ENCODE peak calls at places on chromosomes 11 and 22, in eight cellular contexts. One of them, this sample, is unnamed.

GRCh38 chr11:62251698-62252097 is 9.7 kb downstream of the SCGB1D2 start:
- DNase-seq in nephron progenitor cell: no peak
- DNase-seq in CD8-positive, alpha-beta T cell: no peak
- DNase-seq in heart right ventricle: no peak
- DNase-seq in bronchial epithelial cell: no peak
- DNase-seq in GM20000: no peak
- DNase-seq in ascending aorta: no peak
- DNase-seq in left lung: no peak
- DNase-seq in this sample: no peak

GRCh38 chr22:20268350-20269012 is 363 bp upstream of the RTN4R start:
- DNase-seq in nephron progenitor cell: peak
- DNase-seq in CD8-positive, alpha-beta T cell: peak
- DNase-seq in heart right ventricle: peak
- DNase-seq in bronchial epithelial cell: peak
- DNase-seq in GM20000: peak
- DNase-seq in ascending aorta: peak
- DNase-seq in left lung: peak
- DNase-seq in this sample: no peak

GRCh38 chr11:106021181-106021966 is 666 bp downstream of the MSANTD4 start:
- DNase-seq in nephron progenitor cell: no peak
- DNase-seq in CD8-positive, alpha-beta T cell: no peak
- DNase-seq in heart right ventricle: no peak
- DNase-seq in bronchial epithelial cell: peak
- DNase-seq in GM20000: no peak
- DNase-seq in ascending aorta: no peak
- DNase-seq in left lung: no peak
- DNase-seq in this sample: no peak

GRCh38 chr11:75342966-75343870 is 8.2 kb downstream of the ARRB1 start:
- DNase-seq in nephron progenitor cell: no peak
- DNase-seq in CD8-positive, alpha-beta T cell: no peak
- DNase-seq in heart right ventricle: no peak
- DNase-seq in bronchial epithelial cell: peak
- DNase-seq in GM20000: no peak
- DNase-seq in ascending aorta: no peak
- DNase-seq in left lung: no peak
- DNase-seq in this sample: no peak

GRCh38 chr22:28911777-28912669 is 28.7 kb downstream of the ZNRF3 start:
- DNase-seq in nephron progenitor cell: no peak
- DNase-seq in CD8-positive, alpha-beta T cell: no peak
- DNase-seq in heart right ventricle: no peak
- DNase-seq in bronchial epithelial cell: no peak
- DNase-seq in GM20000: no peak
- DNase-seq in ascending aorta: no peak
- DNase-seq in left lung: no peak
- DNase-seq in this sample: no peak

GRCh38 chr11:133906241-133906640 is 50.5 kb downstream of the IGSF9B start:
- DNase-seq in nephron progenitor cell: no peak
- DNase-seq in CD8-positive, alpha-beta T cell: no peak
- DNase-seq in heart right ventricle: no peak
- DNase-seq in bronchial epithelial cell: no peak
- DNase-seq in GM20000: no peak
- DNase-seq in ascending aorta: no peak
- DNase-seq in left lung: no peak
- DNase-seq in this sample: no peak

GRCh38 chr11:34189191-34189590 is 83.8 kb downstream of the NAT10 start:
- DNase-seq in nephron progenitor cell: no peak
- DNase-seq in CD8-positive, alpha-beta T cell: no peak
- DNase-seq in heart right ventricle: no peak
- DNase-seq in bronchial epithelial cell: no peak
- DNase-seq in GM20000: no peak
- DNase-seq in ascending aorta: no peak
- DNase-seq in left lung: no peak
- DNase-seq in this sample: no peak

GRCh38 chr11:82988936-82989627 is 82.6 kb downstream of the RAB30 start:
- DNase-seq in nephron progenitor cell: peak
- DNase-seq in CD8-positive, alpha-beta T cell: no peak
- DNase-seq in heart right ventricle: no peak
- DNase-seq in bronchial epithelial cell: no peak
- DNase-seq in GM20000: no peak
- DNase-seq in ascending aorta: no peak
- DNase-seq in left lung: no peak
- DNase-seq in this sample: no peak

GRCh38 chr11:77548552-77549439 is 41.0 kb upstream of the AQP11 start:
- DNase-seq in nephron progenitor cell: no peak
- DNase-seq in CD8-positive, alpha-beta T cell: no peak
- DNase-seq in heart right ventricle: no peak
- DNase-seq in bronchial epithelial cell: no peak
- DNase-seq in GM20000: no peak
- DNase-seq in ascending aorta: no peak
- DNase-seq in left lung: no peak
- DNase-seq in this sample: no peak

GRCh38 chr11:128764617-128765095 is 70.8 kb downstream of the FLI1 start:
- DNase-seq in nephron progenitor cell: no peak
- DNase-seq in CD8-positive, alpha-beta T cell: no peak
- DNase-seq in heart right ventricle: no peak
- DNase-seq in bronchial epithelial cell: no peak
- DNase-seq in GM20000: no peak
- DNase-seq in ascending aorta: no peak
- DNase-seq in left lung: peak
- DNase-seq in this sample: no peak

GRCh38 chr11:19890308-19890707 is 177.7 kb downstream of the NAV2 start:
- DNase-seq in nephron progenitor cell: no peak
- DNase-seq in CD8-positive, alpha-beta T cell: no peak
- DNase-seq in heart right ventricle: no peak
- DNase-seq in bronchial epithelial cell: peak
- DNase-seq in GM20000: no peak
- DNase-seq in ascending aorta: no peak
- DNase-seq in left lung: no peak
- DNase-seq in this sample: no peak

GRCh38 chr11:69839516-69839915 is 20.3 kb upstream of the FGF3 start:
- DNase-seq in nephron progenitor cell: no peak
- DNase-seq in CD8-positive, alpha-beta T cell: no peak
- DNase-seq in heart right ventricle: no peak
- DNase-seq in bronchial epithelial cell: no peak
- DNase-seq in GM20000: no peak
- DNase-seq in ascending aorta: peak
- DNase-seq in left lung: no peak
- DNase-seq in this sample: no peak

GRCh38 chr11:131370090-131370751 is at the start of gene NTM:
- DNase-seq in nephron progenitor cell: peak
- DNase-seq in CD8-positive, alpha-beta T cell: no peak
- DNase-seq in heart right ventricle: peak
- DNase-seq in bronchial epithelial cell: peak
- DNase-seq in GM20000: no peak
- DNase-seq in ascending aorta: no peak
- DNase-seq in left lung: no peak
- DNase-seq in this sample: no peak

GRCh38 chr11:77053217-77054013 is 13.4 kb upstream of the CAPN5 start:
- DNase-seq in nephron progenitor cell: no peak
- DNase-seq in CD8-positive, alpha-beta T cell: no peak
- DNase-seq in heart right ventricle: no peak
- DNase-seq in bronchial epithelial cell: no peak
- DNase-seq in GM20000: no peak
- DNase-seq in ascending aorta: no peak
- DNase-seq in left lung: no peak
- DNase-seq in this sample: no peak

GRCh38 chr11:119367661-119368120 is 13.8 kb downstream of the USP2 start:
- DNase-seq in nephron progenitor cell: no peak
- DNase-seq in CD8-positive, alpha-beta T cell: no peak
- DNase-seq in heart right ventricle: no peak
- DNase-seq in bronchial epithelial cell: no peak
- DNase-seq in GM20000: no peak
- DNase-seq in ascending aorta: no peak
- DNase-seq in left lung: no peak
- DNase-seq in this sample: no peak

GRCh38 chr22:45218974-45219373 is 21.7 kb downstream of the KIAA0930 start:
- DNase-seq in nephron progenitor cell: no peak
- DNase-seq in CD8-positive, alpha-beta T cell: no peak
- DNase-seq in heart right ventricle: no peak
- DNase-seq in bronchial epithelial cell: no peak
- DNase-seq in GM20000: peak
- DNase-seq in ascending aorta: no peak
- DNase-seq in left lung: no peak
- DNase-seq in this sample: no peak

GRCh38 chr22:32205974-32206773 is 1.3 kb upstream of the RFPL2 start:
- DNase-seq in nephron progenitor cell: peak
- DNase-seq in CD8-positive, alpha-beta T cell: no peak
- DNase-seq in heart right ventricle: no peak
- DNase-seq in bronchial epithelial cell: no peak
- DNase-seq in GM20000: no peak
- DNase-seq in ascending aorta: no peak
- DNase-seq in left lung: peak
- DNase-seq in this sample: no peak

GRCh38 chr11:46290598-46291309 is 13.3 kb downstream of the CREB3L1 start:
- DNase-seq in nephron progenitor cell: peak
- DNase-seq in CD8-positive, alpha-beta T cell: no peak
- DNase-seq in heart right ventricle: peak
- DNase-seq in bronchial epithelial cell: peak
- DNase-seq in GM20000: no peak
- DNase-seq in ascending aorta: peak
- DNase-seq in left lung: peak
- DNase-seq in this sample: peak

GRCh38 chr11:116030697-116031331 is 526.6 kb upstream of the CADM1 start:
- DNase-seq in nephron progenitor cell: no peak
- DNase-seq in CD8-positive, alpha-beta T cell: no peak
- DNase-seq in heart right ventricle: no peak
- DNase-seq in bronchial epithelial cell: no peak
- DNase-seq in GM20000: peak
- DNase-seq in ascending aorta: no peak
- DNase-seq in left lung: no peak
- DNase-seq in this sample: no peak

DNA sequence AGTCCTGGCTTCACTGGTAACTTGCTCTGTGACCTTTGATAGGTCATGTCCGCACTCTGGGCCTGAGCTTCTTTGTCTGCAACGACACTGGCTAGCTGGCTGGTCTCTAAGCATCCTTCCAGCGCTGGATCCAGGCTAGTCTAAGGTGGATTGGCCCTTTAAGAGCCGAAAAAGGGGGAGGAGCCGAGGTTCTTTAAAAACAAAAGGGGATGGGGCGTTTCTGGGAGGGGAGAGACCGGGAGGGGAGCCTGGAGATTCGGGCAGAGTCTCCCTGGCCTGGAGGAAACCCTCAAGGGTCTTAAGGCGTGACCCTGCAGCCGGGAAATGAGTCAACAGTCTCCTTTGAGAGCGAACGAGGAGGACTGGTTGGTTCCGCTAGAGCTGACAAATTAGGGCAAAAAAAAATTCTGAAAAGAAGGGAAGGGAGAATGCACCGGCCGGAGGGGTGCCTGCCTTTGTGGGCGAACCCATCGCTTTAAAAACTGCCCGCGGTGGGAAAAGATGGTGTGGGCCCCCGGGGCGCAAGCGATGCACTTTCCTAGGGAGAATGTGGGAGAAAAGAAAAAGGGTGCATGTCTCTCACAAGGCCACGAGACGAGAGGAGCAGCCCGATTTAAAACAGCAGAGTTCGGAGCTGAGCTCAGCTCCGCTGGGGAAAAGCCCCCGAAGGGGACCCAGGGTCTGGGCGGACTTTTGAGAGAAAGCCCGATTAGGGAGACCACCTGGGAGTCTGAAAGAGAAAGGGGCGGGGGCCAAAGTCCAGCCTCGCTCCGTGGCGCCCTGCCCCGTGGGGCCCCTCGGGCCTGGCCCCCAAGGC is 952 bp downstream of the ZFTA start:
- DNase-seq in nephron progenitor cell: peak
- DNase-seq in CD8-positive, alpha-beta T cell: peak
- DNase-seq in heart right ventricle: peak
- DNase-seq in bronchial epithelial cell: peak
- DNase-seq in GM20000: peak
- DNase-seq in ascending aorta: peak
- DNase-seq in left lung: no peak
- DNase-seq in this sample: no peak
- TF ChIP-seq CTCF in nephron progenitor cell: no peak
- TF ChIP-seq CTCF in CD8-positive, alpha-beta T cell: no peak
- TF ChIP-seq CTCF in heart right ventricle: no peak
- TF ChIP-seq CTCF in bronchial epithelial cell: no peak
- TF ChIP-seq CTCF in GM20000: no peak
- TF ChIP-seq CTCF in ascending aorta: peak
- TF ChIP-seq CTCF in left lung: no peak
- TF ChIP-seq CTCF in this sample: no peak

GRCh38 chr11:122578168-122578825 is 77.2 kb upstream of the UBASH3B start:
- DNase-seq in nephron progenitor cell: no peak
- DNase-seq in CD8-positive, alpha-beta T cell: no peak
- DNase-seq in heart right ventricle: no peak
- DNase-seq in bronchial epithelial cell: peak
- DNase-seq in GM20000: no peak
- DNase-seq in ascending aorta: no peak
- DNase-seq in left lung: no peak
- DNase-seq in this sample: no peak
- TF ChIP-seq CTCF in nephron progenitor cell: no peak
- TF ChIP-seq CTCF in CD8-positive, alpha-beta T cell: no peak
- TF ChIP-seq CTCF in heart right ventricle: no peak
- TF ChIP-seq CTCF in bronchial epithelial cell: no peak
- TF ChIP-seq CTCF in GM20000: no peak
- TF ChIP-seq CTCF in ascending aorta: no peak
- TF ChIP-seq CTCF in left lung: no peak
- TF ChIP-seq CTCF in this sample: no peak

GRCh38 chr11:90635145-90635544 is 412.3 kb upstream of the CHORDC1 start:
- DNase-seq in nephron progenitor cell: no peak
- DNase-seq in CD8-positive, alpha-beta T cell: no peak
- DNase-seq in heart right ventricle: no peak
- DNase-seq in bronchial epithelial cell: no peak
- DNase-seq in GM20000: no peak
- DNase-seq in ascending aorta: no peak
- DNase-seq in left lung: no peak
- DNase-seq in this sample: no peak

GRCh38 chr11:90635886-90636285 is 413.0 kb upstream of the CHORDC1 start:
- DNase-seq in nephron progenitor cell: no peak
- DNase-seq in CD8-positive, alpha-beta T cell: no peak
- DNase-seq in heart right ventricle: no peak
- DNase-seq in bronchial epithelial cell: no peak
- DNase-seq in GM20000: no peak
- DNase-seq in ascending aorta: no peak
- DNase-seq in left lung: no peak
- DNase-seq in this sample: no peak

DNA sequence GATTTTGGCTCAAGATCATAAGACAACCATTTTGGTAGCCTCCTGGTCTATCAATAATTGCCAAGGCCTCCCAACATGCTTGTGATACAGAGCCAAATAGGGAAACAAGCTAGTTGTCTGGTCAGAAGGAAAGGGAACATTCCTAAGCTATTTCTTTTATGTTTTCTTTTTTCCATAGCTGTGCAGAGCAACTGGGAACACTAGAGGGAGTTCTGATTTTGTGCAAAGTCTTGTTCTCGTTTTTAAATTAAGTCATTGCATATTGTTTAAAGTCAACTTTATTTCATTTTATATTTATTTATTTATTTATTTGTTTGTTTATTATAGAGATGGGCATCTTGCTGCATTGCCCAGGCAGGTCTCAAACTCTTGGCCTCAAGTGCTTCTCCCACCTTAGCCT is 416.8 kb upstream of the CHORDC1 start:
- DNase-seq in nephron progenitor cell: no peak
- DNase-seq in CD8-positive, alpha-beta T cell: no peak
- DNase-seq in heart right ventricle: no peak
- DNase-seq in bronchial epithelial cell: peak
- DNase-seq in GM20000: no peak
- DNase-seq in ascending aorta: no peak
- DNase-seq in left lung: no peak
- DNase-seq in this sample: no peak
- TF ChIP-seq CTCF in nephron progenitor cell: peak
- TF ChIP-seq CTCF in CD8-positive, alpha-beta T cell: no peak
- TF ChIP-seq CTCF in heart right ventricle: peak
- TF ChIP-seq CTCF in bronchial epithelial cell: peak
- TF ChIP-seq CTCF in GM20000: no peak
- TF ChIP-seq CTCF in ascending aorta: peak
- TF ChIP-seq CTCF in left lung: peak
- TF ChIP-seq CTCF in this sample: no peak

GRCh38 chr22:43554694-43555365 is 143.0 kb downstream of the MPPED1 start:
- DNase-seq in nephron progenitor cell: no peak
- DNase-seq in CD8-positive, alpha-beta T cell: no peak
- DNase-seq in heart right ventricle: no peak
- DNase-seq in bronchial epithelial cell: no peak
- DNase-seq in GM20000: no peak
- DNase-seq in ascending aorta: peak
- DNase-seq in left lung: no peak
- DNase-seq in this sample: no peak
- TF ChIP-seq CTCF in nephron progenitor cell: no peak
- TF ChIP-seq CTCF in CD8-positive, alpha-beta T cell: no peak
- TF ChIP-seq CTCF in heart right ventricle: no peak
- TF ChIP-seq CTCF in bronchial epithelial cell: no peak
- TF ChIP-seq CTCF in GM20000: no peak
- TF ChIP-seq CTCF in ascending aorta: no peak
- TF ChIP-seq CTCF in left lung: no peak
- TF ChIP-seq CTCF in this sample: no peak